ENCODE peak calls at places on chromosomes 3 and 15, in four cellular contexts. One of them, this sample, is unnamed.

GRCh38 chr15:99409097-99409473 is 156.7 kb upstream of the MEF2A start:
- DNase-seq in HepG2: peak; percentile 66
- DNase-seq in SK-N-SH: peak; percentile 70
- DNase-seq in GM12878: no peak
- DNase-seq in this sample: peak; percentile 80

GRCh38 chr3:104273046-104273649 is 1093.6 kb upstream of the ALCAM start:
- DNase-seq in HepG2: peak; percentile 31
- DNase-seq in SK-N-SH: no peak
- DNase-seq in GM12878: no peak
- DNase-seq in this sample: peak; percentile 58

GRCh38 chr15:26521142-26521541 is 251.7 kb downstream of the GABRB3 start:
- DNase-seq in HepG2: no peak
- DNase-seq in SK-N-SH: no peak
- DNase-seq in GM12878: no peak
- DNase-seq in this sample: no peak

GRCh38 chr3:32586361-32586760 is 15.7 kb upstream of the DYNC1LI1 start:
- DNase-seq in HepG2: no peak
- DNase-seq in SK-N-SH: no peak
- DNase-seq in GM12878: no peak
- DNase-seq in this sample: no peak

GRCh38 chr3:6287063-6287462 is 573.9 kb upstream of the GRM7 start:
- DNase-seq in HepG2: no peak
- DNase-seq in SK-N-SH: no peak
- DNase-seq in GM12878: no peak
- DNase-seq in this sample: no peak

GRCh38 chr15:89998141-89998661 is 2.9 kb upstream of the ZNF710 start:
- DNase-seq in HepG2: peak; percentile 69
- DNase-seq in SK-N-SH: no peak
- DNase-seq in GM12878: no peak
- DNase-seq in this sample: no peak

GRCh38 chr15:76178321-76178720 is 118.5 kb downstream of the TMEM266 start:
- DNase-seq in HepG2: no peak
- DNase-seq in SK-N-SH: no peak
- DNase-seq in GM12878: no peak
- DNase-seq in this sample: no peak

GRCh38 chr3:179438836-179439235 is 12.4 kb downstream of the GNB4 start:
- DNase-seq in HepG2: no peak
- DNase-seq in SK-N-SH: no peak
- DNase-seq in GM12878: peak; percentile 57
- DNase-seq in this sample: no peak

GRCh38 chr3:88151358-88151757 is 1.6 kb downstream of the C3orf38 start:
- DNase-seq in HepG2: no peak
- DNase-seq in SK-N-SH: no peak
- DNase-seq in GM12878: no peak
- DNase-seq in this sample: no peak

GRCh38 chr15:39358441-39359041 is 222.3 kb upstream of the THBS1 start:
- DNase-seq in HepG2: peak; percentile 18
- DNase-seq in SK-N-SH: no peak
- DNase-seq in GM12878: no peak
- DNase-seq in this sample: no peak

GRCh38 chr15:39360417-39360816 is 220.5 kb upstream of the THBS1 start:
- DNase-seq in HepG2: peak; percentile 82
- DNase-seq in SK-N-SH: no peak
- DNase-seq in GM12878: no peak
- DNase-seq in this sample: no peak

GRCh38 chr15:39359736-39360135 is 221.1 kb upstream of the THBS1 start:
- DNase-seq in HepG2: no peak
- DNase-seq in SK-N-SH: no peak
- DNase-seq in GM12878: no peak
- DNase-seq in this sample: no peak

GRCh38 chr15:39354188-39354587 is 226.7 kb upstream of the THBS1 start:
- DNase-seq in HepG2: no peak
- DNase-seq in SK-N-SH: no peak
- DNase-seq in GM12878: no peak
- DNase-seq in this sample: no peak

GRCh38 chr15:39357478-39358268 is 223.2 kb upstream of the THBS1 start:
- DNase-seq in HepG2: no peak
- DNase-seq in SK-N-SH: no peak
- DNase-seq in GM12878: no peak
- DNase-seq in this sample: no peak
- TF ChIP-seq JUND in HepG2: no peak
- TF ChIP-seq JUND in SK-N-SH: no peak
- TF ChIP-seq JUND in GM12878: no peak
- TF ChIP-seq JUND in this sample: no peak

GRCh38 chr3:183698318-183698731 is 728 bp downstream of the YEATS2 start:
- DNase-seq in HepG2: no peak
- DNase-seq in SK-N-SH: peak; percentile 73
- DNase-seq in GM12878: no peak
- DNase-seq in this sample: peak; percentile 83

GRCh38 chr3:183697123-183697609 is 431 bp upstream of the YEATS2 start:
- DNase-seq in HepG2: no peak
- DNase-seq in SK-N-SH: no peak
- DNase-seq in GM12878: no peak
- DNase-seq in this sample: no peak

GRCh38 chr3:183698760-183699159 is 1.2 kb downstream of the YEATS2 start:
- DNase-seq in HepG2: no peak
- DNase-seq in SK-N-SH: no peak
- DNase-seq in GM12878: no peak
- DNase-seq in this sample: peak; percentile 22

GRCh38 chr3:183697610-183698317 is at the start of gene YEATS2:
- DNase-seq in HepG2: peak; percentile 31
- DNase-seq in SK-N-SH: peak; percentile 99
- DNase-seq in GM12878: no peak
- DNase-seq in this sample: peak; percentile 99

GRCh38 chr3:183695569-183696364 is 1.8 kb upstream of the YEATS2 start:
- DNase-seq in HepG2: no peak
- DNase-seq in SK-N-SH: no peak
- DNase-seq in GM12878: no peak
- DNase-seq in this sample: peak; percentile 40
- TF ChIP-seq JUND in HepG2: no peak
- TF ChIP-seq JUND in SK-N-SH: no peak
- TF ChIP-seq JUND in GM12878: no peak
- TF ChIP-seq JUND in this sample: no peak

GRCh38 chr15:68620721-68621528 is 42.1 kb downstream of the CORO2B start:
- DNase-seq in HepG2: no peak
- DNase-seq in SK-N-SH: no peak
- DNase-seq in GM12878: no peak
- DNase-seq in this sample: no peak
- TF ChIP-seq JUND in HepG2: no peak
- TF ChIP-seq JUND in SK-N-SH: no peak
- TF ChIP-seq JUND in GM12878: no peak
- TF ChIP-seq JUND in this sample: no peak

GRCh38 chr3:38925351-38925750 is 109.3 kb upstream of the SCN10A start:
- DNase-seq in HepG2: no peak
- DNase-seq in SK-N-SH: no peak
- DNase-seq in GM12878: no peak
- DNase-seq in this sample: peak; percentile 10
- TF ChIP-seq JUND in HepG2: no peak
- TF ChIP-seq JUND in SK-N-SH: no peak
- TF ChIP-seq JUND in GM12878: no peak
- TF ChIP-seq JUND in this sample: no peak

DNA sequence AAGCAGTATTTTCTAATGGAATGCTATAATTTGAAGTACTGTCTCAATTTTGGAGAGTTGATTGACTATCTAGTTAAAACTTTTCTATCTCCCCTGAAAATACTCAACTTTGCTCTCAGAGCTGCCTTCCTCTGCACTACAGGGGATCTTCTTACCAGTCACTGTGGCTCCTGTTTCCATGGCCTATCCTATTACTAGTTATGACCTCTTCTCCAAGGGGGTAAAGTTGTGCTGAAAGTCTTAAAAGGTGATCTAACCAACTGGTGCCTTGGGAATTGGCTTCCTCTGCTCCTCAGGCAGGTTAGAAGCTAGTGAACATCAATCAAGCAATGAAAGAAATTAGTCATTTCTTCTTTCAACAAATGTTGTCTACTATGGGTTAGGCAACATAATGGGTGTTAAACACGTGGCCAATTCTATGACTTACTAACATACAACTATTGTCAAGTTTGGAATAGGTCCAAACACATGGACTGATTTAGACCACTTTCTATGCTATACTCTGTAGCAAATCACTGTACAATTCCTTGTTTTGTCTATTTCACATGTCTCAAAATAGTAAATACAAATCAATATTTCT is 571.4 kb upstream of the NAALADL2 start:
- DNase-seq in HepG2: no peak
- DNase-seq in SK-N-SH: no peak
- DNase-seq in GM12878: no peak
- DNase-seq in this sample: no peak
- TF ChIP-seq JUND in HepG2: no peak
- TF ChIP-seq JUND in SK-N-SH: no peak
- TF ChIP-seq JUND in GM12878: no peak
- TF ChIP-seq JUND in this sample: no peak

GRCh38 chr15:74011610-74012009 is 17.1 kb downstream of the PML start:
- DNase-seq in HepG2: no peak
- DNase-seq in SK-N-SH: no peak
- DNase-seq in GM12878: no peak
- DNase-seq in this sample: no peak
- TF ChIP-seq JUND in HepG2: no peak
- TF ChIP-seq JUND in SK-N-SH: no peak
- TF ChIP-seq JUND in GM12878: no peak
- TF ChIP-seq JUND in this sample: no peak

GRCh38 chr3:188350956-188351355 is 197.0 kb downstream of the LPP start:
- DNase-seq in HepG2: no peak
- DNase-seq in SK-N-SH: no peak
- DNase-seq in GM12878: no peak
- DNase-seq in this sample: no peak

GRCh38 chr3:188348445-188349244 is 194.7 kb downstream of the LPP start:
- DNase-seq in HepG2: peak; percentile 58
- DNase-seq in SK-N-SH: no peak
- DNase-seq in GM12878: no peak
- DNase-seq in this sample: no peak

GRCh38 chr3:188349963-188350332 is 196.0 kb downstream of the LPP start:
- DNase-seq in HepG2: no peak
- DNase-seq in SK-N-SH: no peak
- DNase-seq in GM12878: no peak
- DNase-seq in this sample: no peak

GRCh38 chr3:188351648-188352047 is 197.7 kb downstream of the LPP start:
- DNase-seq in HepG2: no peak
- DNase-seq in SK-N-SH: no peak
- DNase-seq in GM12878: no peak
- DNase-seq in this sample: no peak

DNA sequence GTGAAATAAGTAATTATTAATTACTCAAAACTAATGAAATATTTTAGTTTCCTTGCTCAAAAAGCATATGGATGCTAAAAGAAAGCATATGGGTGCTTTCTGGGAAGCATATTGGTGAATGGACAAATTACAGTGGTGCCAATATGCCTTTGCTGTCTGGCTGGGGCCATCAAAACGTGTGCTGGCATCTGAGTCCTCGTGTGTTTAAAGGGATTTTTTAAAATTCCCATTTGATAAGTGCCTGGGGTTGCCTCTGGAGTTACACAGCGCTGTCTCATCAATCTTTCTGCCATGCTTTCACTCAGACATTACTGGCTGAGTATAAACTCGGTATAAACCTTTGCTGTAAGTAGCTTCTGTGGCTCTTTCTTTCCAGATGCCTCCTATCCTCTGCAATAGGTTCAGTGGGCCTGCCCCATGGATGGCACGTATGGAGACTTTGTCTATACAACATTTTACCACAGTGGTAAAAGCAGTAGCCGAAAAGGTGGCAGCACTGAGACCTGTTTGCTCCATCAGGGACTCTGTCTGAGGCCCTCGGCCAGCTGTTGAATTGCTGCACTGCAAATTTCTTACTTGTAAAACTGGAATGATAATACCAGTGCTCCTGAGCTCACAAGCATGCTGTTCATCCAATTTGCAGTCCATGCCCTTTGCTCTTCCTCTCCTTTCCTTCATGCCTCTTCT is 195.5 kb downstream of the LPP start:
- DNase-seq in HepG2: no peak
- DNase-seq in SK-N-SH: no peak
- DNase-seq in GM12878: no peak
- DNase-seq in this sample: no peak
- TF ChIP-seq JUND in HepG2: no peak
- TF ChIP-seq JUND in SK-N-SH: no peak
- TF ChIP-seq JUND in GM12878: no peak
- TF ChIP-seq JUND in this sample: no peak

DNA sequence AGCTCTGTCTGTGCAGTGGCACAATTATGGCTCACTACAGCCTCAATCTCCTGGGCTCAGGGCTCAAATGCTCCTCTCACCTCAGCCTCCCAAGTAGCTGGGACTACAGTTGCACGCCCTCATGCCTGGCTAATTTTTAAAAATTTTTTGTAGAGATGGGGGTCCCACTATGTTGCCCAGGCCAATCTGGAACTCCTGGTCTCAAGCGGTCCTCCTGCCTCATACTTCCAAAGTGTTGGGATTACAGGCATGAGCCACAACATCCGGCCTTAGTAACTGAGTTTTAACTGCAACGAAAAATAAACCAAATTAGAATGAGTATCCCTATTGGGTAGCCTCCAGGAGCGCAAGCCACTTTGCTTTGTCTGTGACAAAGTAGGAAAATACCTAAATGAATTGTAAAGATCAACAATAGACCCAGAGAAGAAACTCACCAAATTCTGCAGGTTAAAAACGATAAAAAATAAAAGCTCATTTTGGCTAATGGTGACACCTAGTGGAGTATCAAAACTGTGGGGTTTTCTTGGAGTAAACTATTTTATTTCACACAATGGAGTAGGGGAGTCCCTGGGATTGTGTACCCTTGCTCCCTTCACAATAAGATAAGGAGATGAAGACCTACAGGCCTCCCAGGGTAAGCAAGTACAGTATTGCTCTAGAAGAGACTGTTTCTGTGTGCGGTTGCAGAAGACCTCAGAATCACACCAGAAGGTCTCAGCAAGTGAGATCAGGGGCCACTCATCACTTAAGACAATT is 21.0 kb upstream of the CA12 start:
- DNase-seq in HepG2: peak; percentile 23
- DNase-seq in SK-N-SH: peak; percentile 41
- DNase-seq in GM12878: no peak
- DNase-seq in this sample: peak; percentile 59
- TF ChIP-seq JUND in HepG2: no peak
- TF ChIP-seq JUND in SK-N-SH: no peak
- TF ChIP-seq JUND in GM12878: no peak
- TF ChIP-seq JUND in this sample: no peak

GRCh38 chr3:138890555-138891187 is 55.9 kb upstream of the PIK3CB start:
- DNase-seq in HepG2: no peak
- DNase-seq in SK-N-SH: no peak
- DNase-seq in GM12878: peak; percentile 57
- DNase-seq in this sample: no peak
- TF ChIP-seq JUND in HepG2: no peak
- TF ChIP-seq JUND in SK-N-SH: no peak
- TF ChIP-seq JUND in GM12878: no peak
- TF ChIP-seq JUND in this sample: no peak